ENCODE peak calls at places on chromosomes 11 and 22, in four cellular contexts. E is CD8-positive, alpha-beta memory T cell; N is hypothalamus; T is activated T-helper 1 cell treated with anti-CD3 and anti-CD28 coated beads, Interleukin-12 subunit alpha, Interleukin-12 subunit beta, Interleukin-2, Interleukin-4 antibody, amounts not matched to agents 30 ng/mL and 10 ng/mL and 1 ng/mL, durations not matched to agents 14 hours and 24 hours and 36 hours. Q is an unnamed sample.

GRCh38 chr11:83717551-83717950 is 431.4 kb upstream of the CCDC90B start:
- DNase-seq in E (no peak), N (no peak), T (no peak), Q (no peak)

GRCh38 chr11:69215216-69215615 is 59.5 kb downstream of the SMIM38 start:
- DNase-seq in E (no peak), N (no peak), T (no peak), Q (no peak)

GRCh38 chr11:129117595-129118350 is 74.4 kb downstream of the ARHGAP32 start:
- DNase-seq in E (peak), N (no peak), T (no peak), Q (peak)

GRCh38 chr22:47328550-47329243 is 566.2 kb downstream of the TBC1D22A start:
- DNase-seq in E (no peak), N (no peak), T (no peak), Q (no peak)

GRCh38 chr22:33867118-33867863 is 53.0 kb downstream of the LARGE1 start:
- DNase-seq in E (no peak), N (no peak), T (no peak), Q (no peak)

GRCh38 chr11:109853156-109853776 is 239.9 kb upstream of the ZC3H12C start:
- DNase-seq in E (no peak), N (no peak), T (no peak), Q (peak)

GRCh38 chr11:75534291-75535038 is 8.7 kb upstream of the GDPD5 start:
- DNase-seq in E (peak), N (no peak), T (no peak), Q (no peak)

GRCh38 chr22:25364736-25365241 is 145.3 kb downstream of the CRYBB2 start:
- DNase-seq in E (no peak), N (no peak), T (no peak), Q (no peak)

GRCh38 chr11:74815966-74816365 is 67.3 kb downstream of the RNF169 start:
- DNase-seq in E (no peak), N (no peak), T (no peak), Q (no peak)

GRCh38 chr22:25420471-25420924 is 144.0 kb upstream of the GRK3 start:
- DNase-seq in E (no peak), N (no peak), T (no peak), Q (no peak)

GRCh38 chr11:64233913-64234839 is at the start of gene VEGFB:
- DNase-seq in E (peak), N (peak), T (peak), Q (peak)

GRCh38 chr22:41382098-41382578 is 396 bp downstream of the TEF start:
- DNase-seq in E (peak), N (peak), T (peak), Q (no peak)

GRCh38 chr11:117933475-117933874 is 4.3 kb upstream of the TMPRSS13 start:
- DNase-seq in E (no peak), N (no peak), T (no peak), Q (no peak)

GRCh38 chr11:105486929-105487328 is 122.9 kb upstream of the GRIA4 start:
- DNase-seq in E (no peak), N (no peak), T (no peak), Q (no peak)

GRCh38 chr22:25514436-25514835 is 50.0 kb upstream of the GRK3 start:
- DNase-seq in E (no peak), N (no peak), T (no peak), Q (no peak)

GRCh38 chr22:39092111-39092867 is 4.8 kb upstream of the APOBEC3H start:
- DNase-seq in E (no peak), N (no peak), T (no peak), Q (peak)

GRCh38 chr11:120243221-120243620 is 3.3 kb downstream of the POU2F3 start:
- DNase-seq in E (no peak), N (no peak), T (no peak), Q (no peak)

GRCh38 chr11:83583953-83584352 is 297.8 kb upstream of the CCDC90B start:
- DNase-seq in E (no peak), N (no peak), T (no peak), Q (no peak)

GRCh38 chr22:29690481-29690880 is 29.3 kb upstream of the CABP7 start:
- DNase-seq in E (no peak), N (no peak), T (no peak), Q (no peak)

GRCh38 chr11:120929664-120930154 is 94.2 kb upstream of the TBCEL start:
- DNase-seq in E (no peak), N (no peak), T (peak), Q (peak)

GRCh38 chr11:65524010-65524746 is 705 bp upstream of the SCYL1 start:
- DNase-seq in E (peak), N (no peak), T (no peak), Q (no peak)

GRCh38 chr11:117385471-117385870 is 57.8 kb downstream of the CEP164 start:
- DNase-seq in E (no peak), N (no peak), T (no peak), Q (no peak)

GRCh38 chr11:40291304-40292100 is 1168.0 kb downstream of the LRRC4C start:
- DNase-seq in E (no peak), N (no peak), T (no peak), Q (no peak)

GRCh38 chr22:29587938-29588699 is 7.2 kb upstream of the NIPSNAP1 start:
- DNase-seq in E (no peak), N (no peak), T (no peak), Q (no peak)

GRCh38 chr11:89477175-89477574 is 14.0 kb downstream of the NOX4 start:
- DNase-seq in E (no peak), N (no peak), T (no peak), Q (no peak)

GRCh38 chr22:35919002-35919542 is 109.6 kb downstream of the RBFOX2 start:
- DNase-seq in E (no peak), N (no peak), T (no peak), Q (no peak)

GRCh38 chr11:79419120-79419519 is 21.7 kb downstream of the TENM4 start:
- DNase-seq in E (no peak), N (no peak), T (no peak), Q (no peak)

GRCh38 chr11:110525883-110526282 is 96.1 kb downstream of the FDX1 start:
- DNase-seq in E (no peak), N (no peak), T (no peak), Q (no peak)

GRCh38 chr11:59614277-59615131 is 1.1 kb downstream of the OSBP start:
- DNase-seq in E (no peak), N (no peak), T (no peak), Q (no peak)

GRCh38 chr11:79400717-79401330 is 40.0 kb downstream of the TENM4 start:
- DNase-seq in E (no peak), N (no peak), T (no peak), Q (no peak)

GRCh38 chr11:46649180-46649738 is 31.9 kb downstream of the ATG13 start:
- DNase-seq in E (no peak), N (no peak), T (no peak), Q (no peak)

GRCh38 chr11:46718155-46719019 is 626 bp upstream of the F2 start:
- DNase-seq in E (no peak), N (no peak), T (no peak), Q (no peak)

GRCh38 chr11:111120221-111120620 is 125.3 kb upstream of the POU2AF2 start:
- DNase-seq in E (no peak), N (no peak), T (no peak), Q (no peak)

GRCh38 chr11:9664276-9665171 is 647 bp downstream of the SWAP70 start:
- DNase-seq in E (no peak), N (peak), T (no peak), Q (peak)

GRCh38 chr11:61061081-61061826 is 41.0 kb upstream of the CD5 start:
- DNase-seq in E (peak), N (no peak), T (peak), Q (peak)

GRCh38 chr11:77884186-77884828 is 63.4 kb downstream of the AAMDC start:
- DNase-seq in E (no peak), N (no peak), T (no peak), Q (no peak)

GRCh38 chr11:102293873-102294601 is 23.2 kb upstream of the BIRC3 start:
- DNase-seq in E (no peak), N (no peak), T (no peak), Q (no peak)

GRCh38 chr11:2096919-2097301 is 42.3 kb downstream of the IGF2 start:
- DNase-seq in E (peak), N (no peak), T (no peak), Q (no peak)

GRCh38 chr22:39895682-39896081 is 2.1 kb upstream of the ENTHD1 start:
- DNase-seq in E (no peak), N (no peak), T (no peak), Q (no peak)

GRCh38 chr11:15970506-15971214 is 385.7 kb downstream of the SOX6 start:
- DNase-seq in E (no peak), N (no peak), T (no peak), Q (no peak)

Q was measured in stimulated activated naive CD8-positive, alpha-beta T cell treated with anti-CD3 and anti-CD28 coated beads, Interleukin-15, amount 100 ng/mL, for 72 hours.